ENCODE peak calls at places on chromosomes 5 and 9, in eight cellular contexts. K is T-helper 9 cell; L is SW480; W is posterior cingulate gyrus; V is amygdala; F is dorsolateral prefrontal cortex; T is neural progenitor cell; M is stimulated activated CD8-positive, alpha-beta memory T cell treated with anti-CD3 and anti-CD28 coated beads, Interleukin-7, amount 100 ng/mL, for 1 hour. R is an unnamed sample.

GRCh38 chr5:91072891-91073290 is 310.2 kb downstream of the ARRDC3 start:
- DNase-seq in K (no peak), L (no peak), W (no peak), V (no peak), F (no peak), T (no peak), M (no peak), R (no peak)

GRCh38 chr5:153425914-153426313 is 64.6 kb upstream of the GRIA1 start:
- DNase-seq in K (no peak), L (peak; percentile 10), W (no peak), V (no peak), F (no peak), T (no peak), M (no peak), R (no peak)

GRCh38 chr9:125521462-125522327 is 185.3 kb downstream of the MAPKAP1 start:
- DNase-seq in K (no peak), L (peak; percentile 76), W (no peak), V (no peak), F (no peak), T (no peak), M (no peak), R (peak; percentile 23)

GRCh38 chr9:16712800-16713199 is 157.7 kb downstream of the BNC2 start:
- DNase-seq in K (no peak), L (no peak), W (no peak), V (no peak), F (no peak), T (peak; percentile 34), M (no peak), R (no peak)

GRCh38 chr9:93676310-93677054 is 100.1 kb downstream of the PHF2 start:
- DNase-seq in K (no peak), L (no peak), W (no peak), V (no peak), F (peak; percentile 13), T (no peak), M (no peak), R (no peak)

GRCh38 chr5:110561510-110561909 is 165.0 kb downstream of the TMEM232 start:
- DNase-seq in K (no peak), L (no peak), W (no peak), V (no peak), F (no peak), T (no peak), M (no peak), R (no peak)

GRCh38 chr5:81779125-81779934 is 28.4 kb upstream of the SSBP2 start:
- DNase-seq in K (peak; percentile 7), L (peak; percentile 4), W (peak; percentile 32), V (peak; percentile 29), F (peak; percentile 23), T (no peak), M (no peak), R (peak; percentile 67)

GRCh38 chr5:176541338-176542134 is 4.3 kb upstream of the RNF44 start:
- DNase-seq in K (peak; percentile 63), L (peak; percentile 83), W (no peak), V (no peak), F (no peak), T (peak; percentile 62), M (peak; percentile 37), R (peak; percentile 51)

GRCh38 chr5:124365491-124365890 is 380.9 kb downstream of the ZNF608 start:
- DNase-seq in K (no peak), L (peak; percentile 74), W (no peak), V (no peak), F (no peak), T (peak; percentile 39), M (no peak), R (no peak)

GRCh38 chr5:59328801-59329296 is 564.7 kb downstream of the PDE4D start:
- DNase-seq in K (no peak), L (peak; percentile 9), W (no peak), V (peak; percentile 6), F (no peak), T (no peak), M (no peak), R (no peak)

GRCh38 chr9:35675732-35676392 is 2.1 kb downstream of the CA9 start:
- DNase-seq in K (peak; percentile 27), L (no peak), W (no peak), V (peak; percentile 15), F (no peak), T (peak; percentile 96), M (no peak), R (no peak)

GRCh38 chr9:17480966-17481365 is 97.9 kb upstream of the SH3GL2 start:
- DNase-seq in K (no peak), L (no peak), W (no peak), V (no peak), F (no peak), T (no peak), M (no peak), R (no peak)

GRCh38 chr9:133202145-133202513 is 6.9 kb downstream of the OBP2B start:
- DNase-seq in K (no peak), L (no peak), W (no peak), V (no peak), F (no peak), T (no peak), M (no peak), R (no peak)

GRCh38 chr9:124242331-124243194 is 15.2 kb upstream of the NEK6 start:
- DNase-seq in K (no peak), L (no peak), W (no peak), V (no peak), F (no peak), T (peak; percentile 85), M (no peak), R (no peak)

GRCh38 chr5:178469975-178470692 is 120.1 kb downstream of the COL23A1 start:
- DNase-seq in K (no peak), L (no peak), W (no peak), V (no peak), F (no peak), T (no peak), M (no peak), R (no peak)

GRCh38 chr9:118563677-118564076 is 805.6 kb downstream of the BRINP1 start:
- DNase-seq in K (no peak), L (no peak), W (no peak), V (no peak), F (no peak), T (no peak), M (no peak), R (no peak)

GRCh38 chr5:81717815-81718214 is 33.1 kb downstream of the SSBP2 start:
- DNase-seq in K (no peak), L (no peak), W (no peak), V (no peak), F (no peak), T (no peak), M (no peak), R (no peak)

GRCh38 chr5:9265391-9266287 is 280.2 kb downstream of the SEMA5A start:
- DNase-seq in K (no peak), L (peak; percentile 57), W (no peak), V (no peak), F (no peak), T (peak; percentile 11), M (no peak), R (no peak)